ENCODE peak calls at places on chromosomes 7 and 10, in eight cellular contexts. D is H1, O is MM.1S, T is endothelial cell of umbilical vein, A is K562, F is fibroblast of lung, R is HCT116, L is GM23248. M is an unnamed sample.

GRCh38 chr10:28991326-28991725 is 297.5 kb upstream of the LYZL1 start:
- DNase-seq in F (peak), L (peak), O (no peak), R (peak), D (no peak), A (no peak), T (no peak), M (peak)

GRCh38 chr10:92042541-92042940 is 119.0 kb downstream of the BTAF1 start:
- DNase-seq in R (no peak), T (no peak), F (no peak), L (no peak), O (no peak), D (no peak), A (no peak), M (peak)

GRCh38 chr10:113916053-113916452 is 61.6 kb downstream of the NHLRC2 start:
- DNase-seq in O (no peak), D (no peak), A (no peak), T (peak), R (no peak), F (no peak), L (no peak), M (no peak)

GRCh38 chr7:31814187-31814586 is 127.2 kb downstream of the PPP1R17 start:
- DNase-seq in R (no peak), T (peak), L (peak), D (no peak), O (no peak), A (no peak), F (peak), M (peak)

GRCh38 chr7:56175784-56176183 is 59.6 kb upstream of the NUPR2 start:
- DNase-seq in D (no peak), A (no peak), O (no peak), T (no peak), F (no peak), L (peak), R (no peak), M (no peak)

GRCh38 chr10:48400129-48400849 is 93.8 kb downstream of the MAPK8 start:
- DNase-seq in R (no peak), O (no peak), D (no peak), L (peak), F (peak), A (no peak), T (peak), M (no peak)

GRCh38 chr10:119197921-119198320 is 9.4 kb upstream of the GRK5 start:
- DNase-seq in R (no peak), T (peak), F (peak), D (no peak), A (no peak), L (peak), O (no peak), M (no peak)

GRCh38 chr10:110375121-110375520 is 70.4 kb upstream of the SMNDC1 start:
- DNase-seq in D (no peak), R (no peak), O (no peak), A (no peak), F (no peak), T (no peak), L (no peak), M (no peak)

GRCh38 chr7:139620676-139621344 is 97.3 kb downstream of the CLEC2L start:
- DNase-seq in T (peak), L (peak), D (peak), F (no peak), R (peak), O (peak), A (peak), M (peak)

GRCh38 chr7:16492513-16493062 is 27.1 kb upstream of the SOSTDC1 start:
- DNase-seq in D (no peak), L (no peak), F (peak), A (no peak), R (no peak), T (peak), O (no peak), M (no peak)

GRCh38 chr7:126040114-126041045 is 1110.8 kb upstream of the POT1 start:
- DNase-seq in O (no peak), R (no peak), A (no peak), D (no peak), F (no peak), T (no peak), L (no peak), M (peak)

GRCh38 chr7:75776295-75776971 is 4.4 kb upstream of the CCL26 start:
- DNase-seq in T (no peak), O (peak), F (peak), D (no peak), A (no peak), R (no peak), L (peak), M (no peak)

GRCh38 chr10:93916257-93917063 is 22.7 kb downstream of the SLC35G1 start:
- DNase-seq in F (peak), L (peak), A (no peak), O (peak), T (peak), R (peak), D (no peak), M (peak)

GRCh38 chr7:28487487-28487886 is 75.2 kb downstream of the CREB5 start:
- DNase-seq in F (no peak), T (no peak), O (no peak), L (no peak), D (no peak), A (no peak), R (no peak), M (no peak)

GRCh38 chr10:76113952-76114351 is 682.5 kb downstream of the LRMDA start:
- DNase-seq in F (peak), O (no peak), D (no peak), R (no peak), A (no peak), T (no peak), L (no peak), M (peak)

GRCh38 chr7:102450242-102450641 is 14.4 kb downstream of the ALKBH4 start:
- DNase-seq in T (no peak), O (peak), D (no peak), L (no peak), R (no peak), F (no peak), A (no peak), M (no peak)

GRCh38 chr10:77582710-77583115 is 54.9 kb downstream of the KCNMA1 start:
- DNase-seq in R (no peak), A (peak), T (no peak), F (peak), D (no peak), O (no peak), L (peak), M (no peak)

GRCh38 chr7:45695249-45695995 is 121.3 kb downstream of the ADCY1 start:
- DNase-seq in O (no peak), D (peak), R (no peak), L (no peak), A (no peak), F (no peak), T (no peak), M (no peak)

GRCh38 chr10:3825862-3826351 is 40.9 kb upstream of the KLF6 start:
- DNase-seq in O (no peak), L (no peak), R (no peak), F (no peak), T (no peak), D (no peak), A (no peak), M (no peak)
- H3K9ac ChIP-seq in O (no peak), L (peak), R (no peak), F (no peak), T (no peak), D (no peak), A (no peak), M (no peak)

GRCh38 chr7:142301923-142302550 is 44.2 kb upstream of the PRSS58 start:
- DNase-seq in L (peak), F (peak), O (peak), T (no peak), R (peak), A (peak), D (no peak), M (no peak)
- TF ChIP-seq EZH2 in L (no peak), F (no peak), O (no peak), T (no peak), R (no peak), A (no peak), D (no peak), M (no peak)

GRCh38 chr10:8927705-8928104 is 873.2 kb downstream of the GATA3 start:
- DNase-seq in O (no peak), L (no peak), F (no peak), D (no peak), R (no peak), A (no peak), T (no peak), M (no peak)
- H3K4me3 ChIP-seq in O (no peak), L (no peak), F (no peak), D (no peak), R (no peak), A (no peak), T (no peak), M (no peak)

GRCh38 chr7:19116121-19117080 is 1.0 kb downstream of the TWIST1 start:
- DNase-seq in A (no peak), D (peak), O (peak), T (peak), R (no peak), F (peak), L (peak), M (peak)

GRCh38 chr7:19113001-19113349 is 4.5 kb downstream of the TWIST1 start:
- DNase-seq in A (no peak), D (no peak), R (no peak), F (no peak), T (no peak), O (no peak), L (no peak), M (no peak)

GRCh38 chr7:19114591-19114855 is 2.9 kb downstream of the TWIST1 start:
- DNase-seq in R (no peak), D (no peak), T (no peak), F (peak), L (peak), O (no peak), A (no peak), M (no peak)

GRCh38 chr7:19112290-19113000 is 5.0 kb downstream of the TWIST1 start:
- DNase-seq in L (peak), A (no peak), T (no peak), R (no peak), D (peak), F (peak), O (no peak), M (peak)

GRCh38 chr7:19113855-19114590 is 3.4 kb downstream of the TWIST1 start:
- DNase-seq in D (no peak), O (no peak), R (no peak), F (peak), L (peak), A (no peak), T (no peak), M (no peak)
- H3K9ac ChIP-seq in D (no peak), O (no peak), R (no peak), F (no peak), L (peak), A (no peak), T (no peak), M (no peak)

DNA sequence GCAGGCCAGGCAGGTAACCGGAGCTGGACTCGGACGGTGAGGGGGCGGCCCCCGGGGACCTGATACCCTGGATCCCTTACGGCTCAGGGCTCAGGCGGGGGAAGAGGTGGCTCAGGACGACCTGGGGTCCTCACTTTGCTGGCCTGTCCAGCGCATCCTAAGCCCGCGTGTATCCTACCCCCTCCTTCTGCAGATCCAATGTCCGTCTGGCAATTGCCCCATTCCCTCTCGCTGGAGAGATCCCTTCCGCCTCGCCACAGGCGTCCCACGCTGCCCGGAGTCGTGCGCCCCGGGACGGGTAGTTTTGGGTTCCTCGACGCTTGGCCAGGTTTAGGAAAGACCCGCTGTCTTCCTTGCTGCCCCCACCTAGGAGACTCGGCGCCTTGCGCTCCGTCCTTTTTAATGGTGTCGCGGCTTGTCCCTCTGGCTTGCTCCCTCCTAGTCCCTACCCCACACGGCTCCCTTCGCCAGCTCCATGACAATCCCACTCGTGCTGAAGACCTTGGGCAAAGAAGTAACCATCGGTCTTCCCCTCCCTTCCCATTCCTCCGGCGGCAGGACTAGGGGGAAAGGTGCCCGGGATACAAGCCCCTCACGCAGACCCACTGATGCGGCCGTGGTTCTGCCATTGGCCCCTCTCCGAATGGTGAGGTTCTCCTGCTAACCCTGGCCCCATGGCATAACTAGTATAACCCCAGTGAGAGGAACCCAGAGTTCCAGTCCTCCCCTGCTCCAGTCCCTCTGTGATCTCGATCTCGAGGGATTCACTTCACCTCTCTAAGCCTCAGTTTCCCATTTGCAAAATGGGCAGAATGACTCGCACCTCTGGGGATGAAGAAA is 170.3 kb downstream of the UBE2H start:
- DNase-seq in T (no peak), R (no peak), L (peak), O (no peak), F (no peak), D (no peak), A (no peak), M (peak)
- TF ChIP-seq EZH2 in T (peak), R (no peak), L (peak), O (no peak), F (peak), D (no peak), A (no peak), M (peak)

M was measured in neural progenitor cell.